ENCODE peak calls at places on chromosomes 7 and 10, in four cellular contexts. S is ascending aorta, Q is fibroblast of lung, R is fibroblast of the aortic adventitia. T is an unnamed sample.

GRCh38 chr7:116212859-116213258 is 2.5 kb downstream of the TES start:
- DNase-seq in Q (peak), S (no peak), R (peak), T (no peak)

GRCh38 chr7:38525857-38526256 is 105.3 kb downstream of the AMPH start:
- DNase-seq in S (no peak), Q (no peak), R (no peak), T (no peak)

GRCh38 chr10:16995867-16996529 is 133.6 kb downstream of the CUBN start:
- DNase-seq in Q (peak), S (no peak), R (peak), T (no peak)

GRCh38 chr7:92226981-92227380 is 18.7 kb downstream of the KRIT1 start:
- DNase-seq in S (no peak), R (no peak), Q (peak), T (no peak)

GRCh38 chr10:128147064-128147463 is 20.8 kb upstream of the MKI67 start:
- DNase-seq in S (no peak), Q (no peak), R (no peak), T (no peak)

GRCh38 chr10:74227697-74228424 is 76.8 kb downstream of the ADK start:
- DNase-seq in Q (peak), S (no peak), R (peak), T (no peak)

GRCh38 chr7:38310601-38311057 is 37.2 kb upstream of the TARP start:
- DNase-seq in Q (peak), R (no peak), S (no peak), T (no peak)

GRCh38 chr7:99562832-99563231 is 4.4 kb downstream of the ZNF655 start:
- DNase-seq in Q (peak), S (no peak), R (peak), T (no peak)

GRCh38 chr7:124030964-124031363 is 1.9 kb downstream of the TMEM229A start:
- DNase-seq in Q (no peak), R (no peak), S (no peak), T (no peak)

GRCh38 chr7:127961787-127962463 is 69.3 kb downstream of the LRRC4 start:
- DNase-seq in Q (no peak), S (no peak), R (no peak), T (no peak)

GRCh38 chr10:36018996-36019395 is 376.9 kb upstream of the FZD8 start:
- DNase-seq in S (no peak), R (no peak), Q (no peak), T (no peak)

GRCh38 chr7:291302-292092 is 1.5 kb downstream of the FOXL3 start:
- DNase-seq in Q (no peak), R (no peak), S (no peak), T (no peak)

GRCh38 chr7:106629521-106629920 is 31.4 kb downstream of the CCDC71L start:
- DNase-seq in R (peak), Q (peak), S (no peak), T (no peak)

GRCh38 chr7:98661607-98662006 is 44.5 kb downstream of the NPTX2 start:
- DNase-seq in R (no peak), Q (no peak), S (no peak), T (no peak)

GRCh38 chr7:134890246-134891240 is 95.8 kb upstream of the AGBL3 start:
- DNase-seq in Q (peak), R (peak), S (peak), T (peak)

GRCh38 chr7:126227055-126227454 is 1025.7 kb downstream of the GRM8 start:
- DNase-seq in R (no peak), Q (no peak), S (no peak), T (no peak)

GRCh38 chr10:14200645-14201534 is 129.8 kb downstream of the FRMD4A start:
- DNase-seq in R (no peak), S (no peak), Q (no peak), T (no peak)

DNA sequence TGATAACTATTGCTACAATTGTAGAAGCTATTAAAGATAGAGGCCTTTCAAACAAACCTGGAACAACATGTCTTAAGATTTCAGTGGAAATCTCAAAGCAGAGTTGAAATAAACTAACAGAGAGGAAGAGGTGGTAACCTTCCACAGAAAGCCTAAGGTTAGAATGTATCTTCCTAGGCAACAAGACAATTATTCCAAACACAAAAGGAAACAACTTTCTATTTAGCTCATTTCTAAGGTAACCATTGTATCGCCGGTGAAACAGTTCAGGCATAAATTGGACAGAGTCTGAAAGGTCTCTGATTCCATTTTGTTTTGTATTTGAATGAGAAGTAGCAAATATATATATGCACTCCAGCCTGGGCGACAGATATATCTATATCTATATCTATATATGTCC is 30.7 kb upstream of the HYCC1 start:
- DNase-seq in R (no peak), Q (no peak), S (no peak), T (no peak)
- H3K4me3 ChIP-seq in R (no peak), Q (no peak), S (no peak), T (no peak)

GRCh38 chr10:80498833-80499671 is 38.6 kb upstream of the SH2D4B start:
- DNase-seq in R (peak), Q (peak), S (peak), T (peak)
- H3K4me3 ChIP-seq in R (no peak), Q (no peak), S (no peak), T (no peak)

DNA sequence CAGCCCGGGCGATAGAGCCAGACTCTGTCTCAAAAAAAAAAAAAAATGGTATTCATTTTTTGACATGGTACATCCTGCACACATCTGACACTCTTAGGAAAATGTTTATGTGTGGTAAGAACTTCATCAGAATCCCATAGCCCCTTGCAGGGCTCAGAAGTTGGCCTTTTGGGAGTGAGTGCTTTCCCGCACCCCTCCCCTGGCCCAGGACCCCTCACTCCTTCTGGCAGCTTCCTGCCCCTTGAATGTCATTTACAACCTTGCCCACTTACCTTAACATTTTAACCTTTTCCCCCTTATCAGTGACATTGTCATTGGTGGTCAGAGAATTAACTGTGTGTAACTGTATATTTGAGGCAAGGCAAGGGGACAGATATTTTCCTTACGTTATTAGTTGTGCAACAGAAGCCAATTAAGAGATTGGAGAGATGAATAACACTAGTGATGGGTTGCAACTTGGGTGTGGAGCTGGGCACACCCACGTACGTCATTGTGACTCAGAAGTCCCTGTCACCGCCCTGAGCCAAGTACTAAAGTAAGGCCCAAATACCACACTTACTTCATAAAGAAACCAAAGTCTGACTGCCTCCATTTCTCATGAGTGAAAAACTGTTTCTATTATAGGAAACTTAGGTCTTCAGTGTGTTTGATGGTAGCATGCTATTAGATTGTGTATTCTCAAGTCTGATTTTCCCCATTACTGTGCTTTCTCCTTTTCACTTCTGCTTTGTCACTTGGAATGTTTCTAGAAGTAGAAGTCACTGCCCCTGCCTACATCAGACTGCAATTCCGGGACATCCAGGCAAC is 31.6 kb downstream of the OGDH start:
- DNase-seq in Q (peak), R (peak), S (peak), T (no peak)
- H3K4me3 ChIP-seq in Q (no peak), R (no peak), S (no peak), T (no peak)

GRCh38 chr7:7639847-7640220 is 718 bp upstream of the UMAD1 start:
- DNase-seq in Q (peak), S (no peak), R (peak), T (no peak)

GRCh38 chr7:7640221-7641128 is at the start of gene UMAD1:
- DNase-seq in Q (peak), R (peak), S (peak), T (peak)

GRCh38 chr7:7641129-7641663 is 644 bp downstream of the UMAD1 start:
- DNase-seq in R (peak), Q (peak), S (no peak), T (no peak)

GRCh38 chr7:7639421-7639820 is 1.1 kb upstream of the UMAD1 start:
- DNase-seq in Q (peak), R (no peak), S (no peak), T (no peak)

GRCh38 chr7:7642081-7642480 is 1.5 kb downstream of the UMAD1 start:
- DNase-seq in R (no peak), Q (no peak), S (no peak), T (no peak)
- H3K4me3 ChIP-seq in R (peak), Q (no peak), S (no peak), T (peak)

DNA sequence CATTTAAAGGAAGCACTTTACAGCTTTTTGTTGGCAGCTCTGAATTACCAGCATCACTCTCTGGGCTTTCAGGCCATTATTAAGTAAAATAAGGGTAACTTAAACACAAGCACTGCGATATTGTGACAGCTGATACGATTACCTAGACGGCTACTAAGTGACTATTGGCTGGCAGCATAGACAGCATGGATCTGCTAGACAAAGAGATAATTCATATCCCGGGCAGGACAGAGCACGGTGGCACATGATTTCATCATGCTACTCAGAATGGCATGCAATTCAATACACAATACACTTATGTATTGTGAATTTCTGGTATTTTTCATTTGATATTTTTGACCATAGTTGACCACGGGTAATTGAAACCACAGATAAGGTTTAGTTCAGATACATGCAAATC is 522.0 kb upstream of the LRRN3 start:
- DNase-seq in Q (no peak), S (no peak), R (no peak), T (no peak)
- H3K4me3 ChIP-seq in Q (no peak), S (no peak), R (no peak), T (peak)

DNA sequence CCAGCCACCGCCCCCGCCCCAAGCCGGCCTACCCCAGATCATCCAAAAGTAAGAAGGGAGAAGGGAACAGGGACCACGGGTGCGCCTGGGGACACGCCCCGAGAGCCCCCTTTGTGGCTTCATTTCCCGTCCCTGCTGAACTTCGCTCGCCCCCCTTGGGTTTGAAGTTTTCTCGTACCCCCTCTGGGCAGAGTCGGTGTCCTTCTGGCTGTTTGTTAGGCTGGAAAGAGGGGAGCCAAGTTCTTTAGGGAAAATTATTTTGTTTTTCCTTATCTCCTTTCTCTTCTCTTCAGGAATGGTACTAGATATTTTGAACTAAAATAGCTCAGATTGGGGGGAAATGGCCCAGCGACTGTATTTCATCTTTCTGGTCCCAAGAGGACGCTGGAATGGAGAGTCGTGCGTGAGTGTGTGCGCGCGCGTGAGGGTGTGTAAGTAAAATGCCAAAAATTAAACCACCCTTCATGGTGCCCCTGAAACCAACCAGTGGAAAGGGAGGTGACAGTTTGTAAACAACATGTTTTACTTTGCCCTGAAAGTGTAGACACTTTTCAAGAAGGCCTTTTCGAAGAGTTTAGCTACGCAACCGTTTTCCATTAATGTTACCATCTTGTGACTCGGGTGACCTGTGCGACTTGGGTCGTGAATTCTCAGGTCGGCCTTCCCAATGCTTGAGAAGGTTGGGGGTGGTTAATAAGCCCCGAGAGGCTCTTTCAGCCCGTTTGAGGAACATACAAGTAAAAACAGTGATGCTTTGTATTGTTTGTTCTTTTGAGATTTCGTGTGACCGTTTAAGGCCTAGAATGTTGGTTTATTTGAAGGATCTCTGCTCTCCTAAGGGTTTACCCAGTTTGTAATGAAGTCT is 694 bp downstream of the RBM20 start:
- DNase-seq in Q (no peak), S (no peak), R (no peak), T (no peak)
- H3K4me3 ChIP-seq in Q (no peak), S (peak), R (peak), T (peak)

GRCh38 chr7:111094387-111094786 is 3.5 kb downstream of the LRRN3 start:
- DNase-seq in R (no peak), Q (no peak), S (no peak), T (no peak)

GRCh38 chr7:111091623-111092370 is 870 bp downstream of the LRRN3 start:
- DNase-seq in S (no peak), Q (no peak), R (no peak), T (no peak)

GRCh38 chr7:111089822-111090426 is 1.0 kb upstream of the LRRN3 start:
- DNase-seq in R (peak), S (no peak), Q (peak), T (no peak)

GRCh38 chr7:111090834-111091233 is at the start of gene LRRN3:
- DNase-seq in R (peak), Q (peak), S (no peak), T (peak)

DNA sequence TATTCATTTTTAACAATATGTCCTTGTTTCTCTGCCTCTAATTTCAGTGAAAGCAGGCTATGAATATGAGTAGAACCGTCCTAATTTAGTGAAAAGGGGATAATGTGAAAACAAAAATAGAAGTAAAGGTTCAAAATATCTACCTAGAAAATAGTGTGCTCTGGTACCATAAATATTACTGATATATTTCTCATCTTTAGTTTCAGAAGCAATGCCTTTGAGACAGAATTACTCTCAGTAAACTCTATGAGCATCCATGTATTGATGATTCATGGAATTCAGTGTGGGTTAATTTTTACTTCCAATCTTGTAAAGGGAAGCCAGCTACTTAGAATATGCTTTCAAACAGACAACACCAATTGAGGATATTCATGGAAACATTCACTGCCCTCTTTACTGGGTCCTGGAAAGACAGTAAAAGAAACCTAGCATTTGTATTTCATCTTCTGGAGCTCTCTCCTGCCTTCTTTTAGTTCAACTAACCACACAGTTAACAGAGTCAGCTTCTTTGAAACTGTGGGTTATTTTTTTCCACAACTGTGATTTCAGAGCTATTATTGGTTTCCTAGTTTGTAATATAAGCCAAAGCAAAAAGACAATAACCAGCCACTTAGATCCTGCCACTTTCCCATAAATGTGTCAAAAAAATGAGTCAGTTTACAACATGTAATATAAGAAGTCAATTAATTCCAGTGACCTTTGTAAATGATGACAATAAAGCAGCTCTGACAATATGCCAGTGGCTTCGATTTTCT is 1.7 kb downstream of the LRRN3 start:
- DNase-seq in R (no peak), S (no peak), Q (no peak), T (no peak)
- H3K4me3 ChIP-seq in R (no peak), S (peak), Q (peak), T (peak)

GRCh38 chr7:35819310-35819709 is 18.5 kb downstream of the SEPTIN7 start:
- DNase-seq in S (no peak), R (no peak), Q (no peak), T (no peak)
- H3K4me3 ChIP-seq in S (no peak), R (no peak), Q (no peak), T (no peak)

T was measured in dorsolateral prefrontal cortex.